ENCODE peak calls at places on chromosomes 5 and 9, in five cellular contexts. Z is body of pancreas, R is uterus, X is sigmoid colon, Q is NB4. O is an unnamed sample.

GRCh38 chr9:89418882-89419641 is 78.9 kb downstream of the SEMA4D start:
- DNase-seq in Q (peak), X (no peak), Z (no peak), R (no peak), O (no peak)

GRCh38 chr5:27598576-27598975 is 560.2 kb upstream of the CDH9 start:
- DNase-seq in R (no peak), X (no peak), Z (no peak), Q (no peak), O (no peak)

GRCh38 chr5:73605223-73606087 is 20.5 kb upstream of the ARHGEF28 start:
- DNase-seq in R (no peak), Q (no peak), X (no peak), Z (peak), O (no peak)

GRCh38 chr5:95759634-95760033 is 28.5 kb downstream of the RHOBTB3 start:
- DNase-seq in R (no peak), Z (peak), Q (no peak), X (no peak), O (no peak)

GRCh38 chr9:121075251-121076036 is 689 bp downstream of the CNTRL start:
- DNase-seq in Q (peak), R (no peak), X (no peak), Z (no peak), O (peak)

GRCh38 chr9:36101916-36102741 is 34.4 kb upstream of the GLIPR2 start:
- DNase-seq in R (peak), X (no peak), Z (no peak), Q (no peak), O (peak)

GRCh38 chr9:98324801-98325200 is 69.4 kb upstream of the TBC1D2 start:
- DNase-seq in R (no peak), X (no peak), Q (no peak), Z (no peak), O (no peak)

GRCh38 chr9:116342941-116343340 is 189.3 kb downstream of the PAPPA start:
- DNase-seq in R (no peak), X (no peak), Z (no peak), Q (no peak), O (no peak)

GRCh38 chr5:57066921-57067914 is 106.6 kb upstream of the GPBP1 start:
- DNase-seq in Q (no peak), R (no peak), X (no peak), Z (no peak), O (peak)

GRCh38 chr5:36495638-36496010 is 110.8 kb upstream of the SLC1A3 start:
- DNase-seq in R (no peak), Z (no peak), Q (no peak), X (no peak), O (no peak)

GRCh38 chr9:16869961-16870605 is 387 bp downstream of the BNC2 start:
- DNase-seq in Z (no peak), X (peak), Q (peak), R (no peak), O (no peak)

GRCh38 chr5:95823738-95824609 is 1.4 kb upstream of the GLRX start:
- DNase-seq in Z (peak), R (peak), X (peak), Q (peak), O (peak)

GRCh38 chr9:6562194-6562593 is 83.3 kb downstream of the GLDC start:
- DNase-seq in X (no peak), R (no peak), Z (no peak), Q (no peak), O (no peak)

GRCh38 chr5:73442960-73443627 is 5.5 kb downstream of the FOXD1 start:
- DNase-seq in R (no peak), Q (no peak), Z (no peak), X (no peak), O (no peak)

GRCh38 chr5:142814122-142814521 is 43.9 kb downstream of the ARHGAP26 start:
- DNase-seq in Q (no peak), R (no peak), X (no peak), Z (no peak), O (no peak)

GRCh38 chr5:9405196-9405754 is 140.6 kb downstream of the SEMA5A start:
- DNase-seq in R (no peak), Q (no peak), Z (no peak), X (no peak), O (no peak)

GRCh38 chr5:129973716-129974426 is 69.6 kb downstream of the CHSY3 start:
- DNase-seq in X (no peak), Z (no peak), Q (no peak), R (no peak), O (no peak)

GRCh38 chr5:139268364-139269202 is 25.0 kb upstream of the MATR3 start:
- DNase-seq in R (no peak), Q (peak), X (no peak), Z (no peak), O (no peak)

GRCh38 chr9:88791105-88791805 is 200.0 kb upstream of the S1PR3 start:
- DNase-seq in Q (peak), R (no peak), Z (no peak), X (no peak), O (no peak)

GRCh38 chr5:68330564-68330963 is 115.0 kb downstream of the PIK3R1 start:
- DNase-seq in Z (no peak), R (peak), X (no peak), Q (no peak), O (peak)

GRCh38 chr5:132055808-132056609 is 4.4 kb upstream of the IL3 start:
- DNase-seq in Q (peak), Z (no peak), X (peak), R (peak), O (no peak)

GRCh38 chr9:132798817-132799790 is 79.0 kb downstream of the AK8 start:
- DNase-seq in R (no peak), Q (peak), X (no peak), Z (no peak), O (peak)

GRCh38 chr5:132363431-132364112 is 5.9 kb upstream of the SLC22A5 start:
- DNase-seq in Q (no peak), Z (peak), X (no peak), R (no peak), O (peak)

GRCh38 chr5:180648658-180649296 is 623 bp downstream of the FLT4 start:
- DNase-seq in Z (no peak), R (peak), Q (no peak), X (peak), O (no peak)

GRCh38 chr5:82931110-82931509 is 146.1 kb downstream of the TMEM167A start:
- DNase-seq in Z (no peak), Q (no peak), X (no peak), R (no peak), O (no peak)

GRCh38 chr9:133199648-133200321 is 9.3 kb downstream of the OBP2B start:
- DNase-seq in Q (peak), X (no peak), R (peak), Z (peak), O (peak)

GRCh38 chr9:129284607-129285291 is 106.7 kb upstream of the IER5L start:
- DNase-seq in R (no peak), Z (peak), X (peak), Q (no peak), O (no peak)

GRCh38 chr5:134275822-134276221 is 49.9 kb upstream of the PPP2CA start:
- DNase-seq in Q (no peak), X (no peak), R (no peak), Z (no peak), O (no peak)

GRCh38 chr5:59542841-59543825 is 350.4 kb downstream of the PDE4D start:
- DNase-seq in R (peak), Q (no peak), Z (peak), X (peak), O (no peak)

GRCh38 chr9:79012561-79012960 is 559.2 kb upstream of the TLE4 start:
- DNase-seq in R (no peak), Q (no peak), Z (no peak), X (no peak), O (no peak)

GRCh38 chr5:55913396-55914140 is 62.4 kb downstream of the IL31RA start:
- DNase-seq in R (no peak), Q (no peak), X (no peak), Z (no peak), O (no peak)

GRCh38 chr5:82296929-82297328 is 18.8 kb upstream of the RPS23 start:
- DNase-seq in Z (no peak), R (no peak), Q (no peak), X (no peak), O (no peak)

GRCh38 chr5:123261752-123262151 is 161.5 kb downstream of the CEP120 start:
- DNase-seq in Q (no peak), Z (no peak), X (no peak), R (no peak), O (no peak)

DNA sequence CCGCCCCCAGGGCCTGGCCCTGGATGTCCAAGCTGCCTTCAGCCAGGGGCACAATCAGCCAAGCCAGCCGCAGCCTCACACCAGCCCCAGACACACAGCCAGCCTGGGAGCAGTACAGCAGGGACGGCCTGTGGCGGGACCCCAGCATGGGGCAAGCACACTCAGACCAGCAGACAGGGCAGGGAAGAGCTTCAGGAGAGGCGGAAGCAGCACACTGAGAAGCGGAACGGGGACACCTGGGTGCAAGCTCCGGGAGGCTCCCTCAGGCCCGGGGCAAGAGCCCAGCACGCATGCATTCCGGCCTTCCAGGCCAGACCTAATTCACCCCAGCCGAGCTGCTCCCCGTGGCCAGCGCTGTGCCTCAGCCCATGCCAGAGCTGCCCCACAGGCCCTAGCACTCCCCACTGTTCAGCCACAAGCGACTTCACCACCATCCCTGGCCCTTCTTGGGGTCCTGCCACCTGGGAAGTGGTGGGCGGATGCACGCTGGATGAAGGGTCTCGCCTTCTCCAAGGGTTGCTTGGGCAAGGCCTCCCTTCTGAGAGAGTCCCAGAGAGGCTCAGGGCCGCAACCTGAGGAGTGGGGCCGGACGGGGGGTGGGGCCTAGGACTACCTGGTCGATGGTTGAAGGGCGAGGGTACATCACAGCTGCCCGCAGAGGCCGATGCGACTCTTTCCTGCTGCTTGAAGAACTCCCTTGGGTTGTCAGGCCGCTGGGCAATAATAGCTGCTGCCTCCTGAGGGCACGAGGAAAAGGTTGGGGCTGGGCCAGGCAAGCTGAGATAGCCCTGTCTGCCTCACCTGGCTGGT is 13.4 kb downstream of the DBN1 start:
- DNase-seq in X (no peak), Q (no peak), R (no peak), Z (no peak), O (no peak)
- TF ChIP-seq POLR2A in X (no peak), Q (no peak), R (no peak), Z (no peak), O (no peak)

GRCh38 chr9:137429974-137430722 is 7.0 kb downstream of the NOXA1 start:
- DNase-seq in R (no peak), Z (peak), Q (no peak), X (no peak), O (peak)
- TF ChIP-seq POLR2A in R (peak), Z (no peak), Q (no peak), X (no peak), O (no peak)

GRCh38 chr9:130780865-130781504 is 54.1 kb upstream of the ABL1 start:
- DNase-seq in R (peak), X (peak), Q (peak), Z (peak), O (no peak)
- TF ChIP-seq POLR2A in R (peak), X (peak), Q (no peak), Z (peak), O (no peak)

DNA sequence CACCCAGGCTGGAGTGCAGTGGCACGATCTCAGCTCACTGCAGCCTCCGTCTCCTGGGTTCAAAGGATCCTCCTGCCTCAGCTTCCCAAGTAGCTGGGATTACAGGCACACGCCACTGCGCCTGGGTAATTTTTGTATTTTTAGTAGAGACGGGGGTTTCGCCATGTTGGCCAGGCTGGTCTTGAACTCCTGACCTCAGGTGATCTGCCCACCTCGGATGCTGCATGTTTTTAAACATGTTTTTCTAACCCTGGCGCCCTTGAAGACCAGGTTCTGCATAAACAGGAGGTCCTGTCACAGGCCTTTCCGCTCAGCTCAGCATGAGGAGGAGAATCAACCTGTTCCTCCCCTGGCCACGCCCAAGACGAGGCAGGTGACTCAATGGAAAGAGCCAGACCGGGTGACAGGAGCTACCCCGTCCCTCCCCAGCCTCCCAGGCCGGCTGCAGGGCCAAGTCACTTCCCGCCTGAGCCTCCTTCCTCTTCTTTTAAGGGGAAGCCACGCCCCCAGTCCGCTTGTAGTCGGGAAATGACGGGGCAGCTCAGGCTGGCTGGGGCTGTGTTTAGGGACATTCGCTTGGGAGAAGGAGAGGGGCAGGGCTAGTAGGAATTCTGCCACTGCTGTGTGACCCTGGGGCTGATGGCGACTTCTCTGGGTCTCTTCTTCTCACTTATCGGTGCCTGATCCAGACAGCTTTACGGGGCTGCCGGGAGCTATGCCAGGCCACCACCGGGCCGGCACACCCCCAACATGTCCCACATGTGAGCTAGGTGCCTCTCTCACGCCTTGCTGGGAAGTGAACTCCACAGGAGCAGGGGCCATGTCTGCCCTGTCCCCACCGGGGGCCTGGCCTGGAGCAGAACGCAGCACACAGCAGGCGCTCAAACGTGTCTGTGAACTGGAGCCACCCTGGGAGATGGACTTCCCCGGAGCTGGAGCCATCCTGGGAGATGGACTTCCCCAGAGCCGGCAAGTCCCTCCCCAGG is 6.1 kb downstream of the NOTCH1 start:
- DNase-seq in R (peak), Z (peak), X (peak), Q (peak), O (no peak)
- TF ChIP-seq POLR2A in R (no peak), Z (peak), X (no peak), Q (no peak), O (no peak)